ENCODE peak calls at places on chromosomes 16 and 17, in nine cellular contexts. V is dorsolateral prefrontal cortex, O is cardiac muscle cell, E is fibroblast of mammary gland, K is activated B cell treated with CpG ODN at 0.5 μM for 24 hours, C is cardiac fibroblast, N is right lobe of liver, J is HFFc6, U is breast epithelium. I is an unnamed sample.

GRCh38 chr17:5683241-5683640 is 98.9 kb upstream of the NLRP1 start:
- DNase-seq in V (no peak), E (no peak), J (no peak), C (no peak), O (peak), K (no peak), U (no peak), N (no peak), I (no peak)

GRCh38 chr17:49482144-49482817 is 12.8 kb upstream of the NGFR start:
- DNase-seq in V (no peak), E (peak), C (peak), O (no peak), N (no peak), K (no peak), J (peak), U (no peak), I (no peak)

GRCh38 chr17:77096570-77097214 is 44.1 kb upstream of the SEC14L1 start:
- DNase-seq in E (peak), U (no peak), O (peak), C (peak), V (no peak), J (peak), N (no peak), K (no peak), I (no peak)

GRCh38 chr17:1627219-1627986 is 1.2 kb downstream of the SLC43A2 start:
- DNase-seq in O (no peak), E (no peak), N (no peak), C (no peak), U (no peak), V (peak), K (peak), J (no peak), I (no peak)

GRCh38 chr17:59027750-59028149 is 78.9 kb downstream of the TRIM37 start:
- DNase-seq in U (no peak), O (peak), N (no peak), E (no peak), J (no peak), V (no peak), C (no peak), K (no peak), I (no peak)

GRCh38 chr16:50103764-50104163 is 38.0 kb downstream of the HEATR3 start:
- DNase-seq in U (no peak), V (no peak), E (peak), C (peak), K (no peak), O (no peak), N (no peak), J (peak), I (peak)

GRCh38 chr17:48575066-48575582 is 3.0 kb downstream of the HOXB4 start:
- DNase-seq in C (no peak), N (no peak), J (no peak), E (peak), U (no peak), K (no peak), V (no peak), O (no peak), I (no peak)

GRCh38 chr16:14362774-14363371 is 267.2 kb downstream of the PARN start:
- DNase-seq in V (no peak), E (peak), N (no peak), J (peak), O (no peak), K (no peak), C (peak), U (no peak), I (no peak)

GRCh38 chr16:84449156-84450140 is 55.0 kb downstream of the MEAK7 start:
- DNase-seq in O (no peak), U (no peak), E (no peak), V (no peak), C (no peak), J (no peak), K (no peak), N (peak), I (no peak)

GRCh38 chr16:49717693-49718092 is 138.2 kb downstream of the ZNF423 start:
- DNase-seq in N (no peak), J (no peak), O (no peak), U (no peak), K (no peak), E (no peak), V (no peak), C (no peak), I (no peak)

GRCh38 chr17:32256012-32256694 is 9.5 kb upstream of the RHBDL3 start:
- DNase-seq in N (no peak), O (no peak), V (no peak), K (no peak), J (no peak), U (no peak), C (no peak), E (no peak), I (no peak)

GRCh38 chr17:34400301-34400931 is 37.4 kb upstream of the CCL1 start:
- DNase-seq in U (no peak), O (no peak), J (no peak), K (no peak), E (no peak), C (no peak), N (no peak), V (no peak), I (no peak)

GRCh38 chr16:87791295-87792204 is 25.8 kb upstream of the KLHDC4 start:
- DNase-seq in E (no peak), K (no peak), C (no peak), J (no peak), V (no peak), U (no peak), N (peak), O (no peak), I (no peak)

GRCh38 chr16:1458336-1458976 is 14.1 kb upstream of the CCDC154 start:
- DNase-seq in O (no peak), E (peak), V (no peak), J (peak), N (no peak), K (no peak), C (peak), U (no peak), I (no peak)

GRCh38 chr17:57493171-57493570 is 236.8 kb downstream of the MSI2 start:
- DNase-seq in V (no peak), J (no peak), O (no peak), C (no peak), K (no peak), U (no peak), N (no peak), E (no peak), I (no peak)

GRCh38 chr17:7280519-7281073 is 922 bp upstream of the SLC2A4 start:
- DNase-seq in U (peak), N (peak), C (peak), E (peak), O (peak), J (peak), V (peak), K (peak), I (peak)

GRCh38 chr16:11439216-11439615 is 94.0 kb downstream of the RMI2 start:
- DNase-seq in N (no peak), O (no peak), V (no peak), C (no peak), E (no peak), K (no peak), U (no peak), J (no peak), I (no peak)

GRCh38 chr17:60170835-60171752 is 21.3 kb downstream of the CA4 start:
- DNase-seq in U (no peak), C (no peak), V (peak), E (peak), N (no peak), K (no peak), J (peak), O (no peak), I (no peak)
- TF ChIP-seq CTCF in U (no peak), C (no peak), V (peak), E (no peak), N (no peak), K (no peak), J (no peak), O (no peak), I (no peak)

DNA sequence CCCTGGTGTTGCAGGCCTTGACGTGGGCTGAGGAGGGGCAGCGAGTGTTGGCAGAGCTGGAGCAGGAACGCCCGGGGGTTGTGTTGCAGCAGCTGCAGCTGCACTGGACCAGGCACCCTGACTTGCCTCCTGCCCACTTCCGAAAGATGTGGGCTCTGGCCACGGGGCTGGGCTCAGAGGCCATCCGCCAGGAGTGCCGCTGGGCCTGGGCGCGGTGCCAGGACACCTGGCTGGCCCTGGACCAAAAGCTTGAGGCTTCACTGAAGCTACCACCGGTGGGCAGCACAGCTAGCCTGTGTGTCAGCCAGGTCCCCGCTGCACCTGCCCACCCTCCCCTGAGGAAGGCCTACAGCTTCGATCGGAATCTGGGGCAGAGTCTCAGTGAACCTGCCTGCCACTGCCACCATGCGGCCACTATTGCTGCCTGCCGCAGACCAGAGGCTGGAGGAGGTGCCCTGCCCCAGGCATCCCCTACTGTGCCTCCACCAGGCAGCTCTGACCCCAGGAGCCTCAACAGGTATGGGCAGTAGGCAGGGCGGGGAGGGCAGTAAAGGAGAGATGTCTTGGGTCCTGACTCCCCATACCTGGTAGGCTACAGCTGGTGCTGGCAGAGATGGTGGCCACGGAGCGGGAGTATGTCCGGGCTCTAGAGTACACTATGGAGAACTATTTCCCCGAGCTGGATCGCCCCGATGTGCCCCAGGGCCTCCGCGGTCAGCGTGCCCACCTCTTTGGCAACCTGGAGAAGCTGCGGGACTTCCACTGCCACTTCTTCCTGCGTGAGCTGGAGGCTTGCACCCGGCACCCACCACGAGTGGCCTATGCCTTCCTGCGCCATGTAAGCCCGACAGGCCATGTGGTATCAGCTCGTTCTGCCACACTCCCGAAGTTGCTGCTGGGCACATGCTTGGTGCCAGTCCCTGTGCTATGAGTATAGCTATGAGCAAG is 5.6 kb downstream of the PLEKHG4 start:
- DNase-seq in N (peak), C (peak), U (no peak), O (peak), K (no peak), E (peak), V (peak), J (no peak), I (no peak)
- TF ChIP-seq CTCF in N (peak), C (peak), U (peak), O (peak), K (no peak), E (peak), V (peak), J (peak), I (peak)

GRCh38 chr16:9479008-9479407 is 387.6 kb downstream of the HAPSTR1 start:
- DNase-seq in E (no peak), K (no peak), U (no peak), V (no peak), J (no peak), C (no peak), N (no peak), O (no peak), I (no peak)
- TF ChIP-seq CTCF in E (no peak), K (no peak), U (no peak), V (no peak), J (no peak), C (no peak), N (peak), O (no peak), I (no peak)

GRCh38 chr16:73000020-73000906 is 47.7 kb downstream of the ZFHX3 start:
- DNase-seq in J (no peak), N (no peak), O (no peak), V (peak), K (no peak), U (peak), C (peak), E (peak), I (no peak)
- TF ChIP-seq CTCF in J (no peak), N (no peak), O (no peak), V (peak), K (no peak), U (no peak), C (no peak), E (no peak), I (no peak)

GRCh38 chr17:2894782-2895181 is 98.5 kb downstream of the RAP1GAP2 start:
- DNase-seq in O (no peak), V (no peak), C (no peak), K (no peak), U (no peak), N (no peak), E (no peak), J (no peak), I (no peak)

GRCh38 chr17:2899911-2900310 is 103.7 kb downstream of the RAP1GAP2 start:
- DNase-seq in V (no peak), J (no peak), C (no peak), E (peak), O (no peak), K (no peak), N (no peak), U (no peak), I (no peak)

GRCh38 chr17:2898255-2898926 is 102.2 kb downstream of the RAP1GAP2 start:
- DNase-seq in E (no peak), O (no peak), N (no peak), J (no peak), U (no peak), C (no peak), K (no peak), V (no peak), I (no peak)

GRCh38 chr17:2900842-2901241 is 104.6 kb downstream of the RAP1GAP2 start:
- DNase-seq in E (no peak), C (no peak), V (no peak), U (no peak), O (no peak), K (no peak), J (no peak), N (no peak), I (no peak)

DNA sequence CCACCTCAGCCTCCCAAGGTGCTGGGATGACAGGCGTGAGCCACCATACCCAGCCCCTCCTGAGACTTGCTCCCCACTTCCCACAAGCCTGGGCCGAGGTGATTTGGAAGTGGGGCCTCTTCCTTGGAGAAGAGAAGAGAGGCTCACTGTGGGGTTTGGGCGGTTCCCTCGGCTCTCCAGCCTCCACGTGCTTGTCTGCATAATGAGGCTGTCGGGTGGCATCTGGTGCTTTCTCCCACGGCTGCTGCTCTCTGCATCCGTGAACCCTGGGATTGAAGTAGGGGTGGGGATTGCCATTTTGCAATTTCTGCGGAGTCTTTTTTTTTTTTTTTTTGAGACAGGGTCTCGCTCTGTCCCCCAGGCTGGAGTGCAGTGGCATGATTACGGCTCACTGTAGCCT is 101.4 kb downstream of the RAP1GAP2 start:
- DNase-seq in C (no peak), J (no peak), K (no peak), N (no peak), O (no peak), E (no peak), U (no peak), V (no peak), I (no peak)
- TF ChIP-seq CTCF in C (no peak), J (no peak), K (no peak), N (no peak), O (no peak), E (no peak), U (no peak), V (no peak), I (no peak)

GRCh38 chr16:25108054-25108453 is 3.5 kb upstream of the LCMT1 start:
- DNase-seq in E (no peak), C (no peak), O (no peak), J (no peak), N (no peak), K (no peak), V (no peak), U (no peak), I (no peak)
- TF ChIP-seq CTCF in E (no peak), C (no peak), O (no peak), J (peak), N (no peak), K (no peak), V (no peak), U (no peak), I (peak)

DNA sequence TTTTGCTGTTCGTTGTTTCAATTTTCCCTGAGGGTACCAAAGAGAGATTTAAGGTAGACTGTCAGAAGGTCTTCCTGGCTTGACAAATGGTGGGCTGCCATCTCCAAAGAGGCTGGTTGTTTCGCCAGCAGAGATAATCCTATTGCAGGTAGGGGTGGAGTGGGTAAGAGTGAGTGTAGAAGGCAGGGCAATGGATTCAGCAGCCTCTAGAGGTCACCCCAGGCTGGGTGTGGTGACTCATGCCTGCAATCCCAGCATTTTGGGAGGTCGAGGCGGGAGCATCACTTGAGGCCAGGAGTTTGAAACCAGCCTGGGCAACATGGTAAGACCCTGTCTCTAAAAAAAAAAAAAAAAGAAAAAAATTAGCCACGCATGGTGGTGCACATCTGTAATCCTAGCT is 34.6 kb downstream of the DCAKD start:
- DNase-seq in U (no peak), E (peak), C (no peak), N (no peak), V (no peak), J (no peak), K (no peak), O (no peak), I (no peak)
- TF ChIP-seq CTCF in U (no peak), E (peak), C (peak), N (peak), V (no peak), J (peak), K (no peak), O (peak), I (peak)

GRCh38 chr16:81836279-81837054 is 57.4 kb downstream of the PLCG2 start:
- DNase-seq in U (no peak), K (no peak), J (no peak), O (no peak), N (no peak), E (no peak), C (no peak), V (no peak), I (no peak)
- TF ChIP-seq CTCF in U (no peak), K (no peak), J (no peak), O (no peak), N (no peak), E (no peak), C (no peak), V (no peak), I (no peak)